ENCODE peak calls at places on chromosomes 13 and 19, in eight cellular contexts. Z, V, P, G, M, H, Q and K are unnamed samples.

GRCh38 chr19:45901432-45901903 is 945 bp downstream of the MYPOP start:
- DNase-seq in Z (no peak), V (no peak), P (peak), G (no peak), M (peak), H (peak), Q (no peak), K (no peak)

GRCh38 chr19:34838753-34839431 is 65.9 kb upstream of the ZNF599 start:
- DNase-seq in Z (peak), V (no peak), P (peak), G (no peak), M (no peak), H (peak), Q (no peak), K (no peak)

GRCh38 chr19:48415395-48415794 is 21.9 kb downstream of the GRIN2D start:
- DNase-seq in Z (peak), V (peak), P (peak), G (peak), M (no peak), H (peak), Q (peak), K (peak)

GRCh38 chr13:59776924-59777690 is 386.6 kb downstream of the DIAPH3 start:
- DNase-seq in Z (no peak), V (no peak), P (peak), G (no peak), M (no peak), H (peak), Q (no peak), K (no peak)

GRCh38 chr13:42110410-42111155 is 62.1 kb downstream of the DGKH start:
- DNase-seq in Z (peak), V (peak), P (peak), G (peak), M (peak), H (peak), Q (peak), K (peak)

GRCh38 chr13:108911807-108912206 is 282.4 kb downstream of the MYO16 start:
- DNase-seq in Z (no peak), V (no peak), P (no peak), G (peak), M (no peak), H (no peak), Q (no peak), K (no peak)

GRCh38 chr19:27901078-27901477 is 1311.9 kb downstream of the UQCRFS1 start:
- DNase-seq in Z (no peak), V (no peak), P (no peak), G (no peak), M (no peak), H (no peak), Q (no peak), K (no peak)

GRCh38 chr13:113491418-113491883 is 940 bp upstream of the DCUN1D2 start:
- DNase-seq in Z (peak), V (no peak), P (peak), G (no peak), M (no peak), H (no peak), Q (no peak), K (no peak)

GRCh38 chr13:65063753-65064152 is 2166.4 kb downstream of the PCDH9 start:
- DNase-seq in Z (peak), V (no peak), P (peak), G (no peak), M (no peak), H (peak), Q (no peak), K (peak)

GRCh38 chr13:84445776-84446175 is 563.5 kb upstream of the SLITRK1 start:
- DNase-seq in Z (no peak), V (no peak), P (peak), G (no peak), M (no peak), H (peak), Q (no peak), K (no peak)

GRCh38 chr19:39410620-39411005 is 1.9 kb upstream of the PLEKHG2 start:
- DNase-seq in Z (peak), V (no peak), P (no peak), G (no peak), M (no peak), H (no peak), Q (no peak), K (no peak)